ENCODE peak calls at places on chromosomes 4 and X, in eight cellular contexts. One of them, this sample, is unnamed.

GRCh38 chrX:12814434-12814833 is 23.2 kb downstream of the PRPS2 start:
- DNase-seq in fibroblast of lung: peak; percentile 64
- DNase-seq in fibroblast of mammary gland: peak; percentile 59
- DNase-seq in AG04450: peak; percentile 10
- DNase-seq in right cardiac atrium: no peak
- DNase-seq in PC-3: peak; percentile 79
- DNase-seq in SJSA1: peak; percentile 38
- DNase-seq in AG09309: peak; percentile 18
- DNase-seq in this sample: no peak

GRCh38 chr4:106583567-106583966 is 215.0 kb upstream of the GIMD1 start:
- DNase-seq in right cardiac atrium: no peak
- DNase-seq in AG09309: peak; percentile 99
- DNase-seq in fibroblast of lung: peak; percentile 88
- DNase-seq in SJSA1: peak; percentile 83
- DNase-seq in AG04450: peak; percentile 63
- DNase-seq in fibroblast of mammary gland: peak; percentile 92
- DNase-seq in PC-3: peak; percentile 81
- DNase-seq in this sample: peak; percentile 69

GRCh38 chr4:26613242-26613641 is 29.4 kb downstream of the TBC1D19 start:
- DNase-seq in PC-3: no peak
- DNase-seq in AG04450: no peak
- DNase-seq in SJSA1: no peak
- DNase-seq in fibroblast of mammary gland: no peak
- DNase-seq in AG09309: no peak
- DNase-seq in fibroblast of lung: peak; percentile 14
- DNase-seq in right cardiac atrium: no peak
- DNase-seq in this sample: no peak

GRCh38 chrX:15888062-15888461 is 33.4 kb upstream of the AP1S2 start:
- DNase-seq in fibroblast of mammary gland: no peak
- DNase-seq in right cardiac atrium: no peak
- DNase-seq in SJSA1: no peak
- DNase-seq in PC-3: no peak
- DNase-seq in AG09309: no peak
- DNase-seq in AG04450: no peak
- DNase-seq in fibroblast of lung: no peak
- DNase-seq in this sample: no peak

GRCh38 chr4:147863808-147864472 is 132.1 kb downstream of the ARHGAP10 start:
- DNase-seq in right cardiac atrium: peak; percentile 59
- DNase-seq in fibroblast of mammary gland: peak; percentile 71
- DNase-seq in PC-3: no peak
- DNase-seq in AG04450: no peak
- DNase-seq in SJSA1: no peak
- DNase-seq in AG09309: no peak
- DNase-seq in fibroblast of lung: peak; percentile 34
- DNase-seq in this sample: no peak

GRCh38 chr4:22179124-22179874 is 230.7 kb upstream of the KCNIP4 start:
- DNase-seq in right cardiac atrium: no peak
- DNase-seq in PC-3: peak; percentile 87
- DNase-seq in SJSA1: peak; percentile 2
- DNase-seq in AG04450: peak; percentile 20
- DNase-seq in fibroblast of mammary gland: peak; percentile 97
- DNase-seq in AG09309: peak; percentile 73
- DNase-seq in fibroblast of lung: peak; percentile 90
- DNase-seq in this sample: peak; percentile 49

GRCh38 chr4:169152899-169153298 is 117.9 kb downstream of the SH3RF1 start:
- DNase-seq in right cardiac atrium: no peak
- DNase-seq in AG04450: no peak
- DNase-seq in fibroblast of mammary gland: no peak
- DNase-seq in PC-3: no peak
- DNase-seq in fibroblast of lung: no peak
- DNase-seq in SJSA1: no peak
- DNase-seq in AG09309: no peak
- DNase-seq in this sample: no peak

GRCh38 chr4:80186666-80187065 is 10.6 kb upstream of the PRDM8 start:
- DNase-seq in AG04450: no peak
- DNase-seq in SJSA1: no peak
- DNase-seq in AG09309: no peak
- DNase-seq in fibroblast of lung: no peak
- DNase-seq in fibroblast of mammary gland: no peak
- DNase-seq in PC-3: no peak
- DNase-seq in right cardiac atrium: no peak
- DNase-seq in this sample: no peak

GRCh38 chrX:38817004-38817703 is 15.9 kb downstream of the MID1IP1 start:
- DNase-seq in fibroblast of mammary gland: peak; percentile 48
- DNase-seq in PC-3: peak; percentile 53
- DNase-seq in AG09309: no peak
- DNase-seq in SJSA1: peak; percentile 55
- DNase-seq in right cardiac atrium: peak; percentile 76
- DNase-seq in fibroblast of lung: peak; percentile 57
- DNase-seq in AG04450: no peak
- DNase-seq in this sample: no peak

GRCh38 chr4:72312032-72312650 is 256.9 kb downstream of the ADAMTS3 start:
- DNase-seq in AG09309: peak; percentile 91
- DNase-seq in AG04450: peak; percentile 61
- DNase-seq in fibroblast of mammary gland: peak; percentile 95
- DNase-seq in SJSA1: no peak
- DNase-seq in right cardiac atrium: peak; percentile 87
- DNase-seq in PC-3: peak; percentile 85
- DNase-seq in fibroblast of lung: peak; percentile 90
- DNase-seq in this sample: no peak

GRCh38 chrX:15744181-15744867 is 6.3 kb downstream of the CA5B start:
- DNase-seq in SJSA1: no peak
- DNase-seq in fibroblast of mammary gland: no peak
- DNase-seq in fibroblast of lung: no peak
- DNase-seq in AG04450: no peak
- DNase-seq in right cardiac atrium: no peak
- DNase-seq in AG09309: no peak
- DNase-seq in PC-3: no peak
- DNase-seq in this sample: no peak

GRCh38 chrX:2714551-2714950 is 23.5 kb downstream of the CD99 start:
- DNase-seq in SJSA1: no peak
- DNase-seq in AG09309: no peak
- DNase-seq in fibroblast of mammary gland: no peak
- DNase-seq in fibroblast of lung: no peak
- DNase-seq in AG04450: no peak
- DNase-seq in PC-3: no peak
- DNase-seq in right cardiac atrium: no peak
- DNase-seq in this sample: no peak

GRCh38 chr4:86359944-86360478 is at the start of gene MAPK10:
- DNase-seq in AG09309: no peak
- DNase-seq in right cardiac atrium: peak; percentile 68
- DNase-seq in SJSA1: peak; percentile 5
- DNase-seq in fibroblast of mammary gland: peak; percentile 85
- DNase-seq in PC-3: no peak
- DNase-seq in AG04450: peak; percentile 81
- DNase-seq in fibroblast of lung: peak; percentile 95
- DNase-seq in this sample: peak; percentile 80

DNA sequence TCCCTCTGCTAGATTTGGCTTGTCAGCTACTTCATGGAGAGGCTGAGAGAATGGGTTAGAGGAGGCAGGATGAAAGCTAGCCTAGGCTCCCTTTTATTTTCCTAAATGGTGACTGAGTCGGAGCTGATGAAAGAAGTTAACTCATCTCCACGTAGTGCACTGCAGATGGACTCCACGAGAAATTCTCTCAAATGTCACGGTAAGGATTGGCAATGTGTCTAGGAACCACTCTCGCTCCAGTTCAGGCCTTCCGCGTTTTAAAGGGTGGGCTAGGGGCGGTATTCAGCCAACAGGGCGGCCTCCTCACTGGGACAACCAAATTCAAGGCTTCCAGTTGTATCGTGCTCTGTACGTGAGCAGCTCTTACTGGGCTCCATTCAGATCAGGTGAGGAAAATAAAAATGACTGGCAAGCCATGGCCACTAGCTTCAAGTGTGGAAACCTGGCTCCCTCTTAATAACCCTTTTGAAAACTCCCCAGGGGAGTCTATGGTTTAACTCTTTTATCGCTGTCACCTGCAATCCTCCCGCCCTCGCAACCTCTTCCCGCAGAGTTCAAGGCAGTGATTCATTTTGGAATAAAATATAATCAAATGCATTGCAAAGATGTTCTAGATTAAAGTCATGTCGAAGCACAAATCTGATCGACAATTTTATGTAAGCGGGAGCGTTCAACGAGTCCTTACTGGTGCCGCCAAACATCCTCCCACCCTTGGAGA is 1.3 kb downstream of the SPOCK3 start:
- DNase-seq in fibroblast of lung: no peak
- DNase-seq in fibroblast of mammary gland: no peak
- DNase-seq in AG09309: no peak
- DNase-seq in PC-3: no peak
- DNase-seq in right cardiac atrium: no peak
- DNase-seq in SJSA1: no peak
- DNase-seq in AG04450: no peak
- DNase-seq in this sample: no peak
- H3K4me3 ChIP-seq in fibroblast of lung: no peak overlapping the region
- H3K4me3 ChIP-seq in fibroblast of mammary gland: no peak overlapping the region
- H3K4me3 ChIP-seq in AG09309: no peak overlapping the region
- H3K4me3 ChIP-seq in PC-3: peak overlapping the region; percentile 89
- H3K4me3 ChIP-seq in right cardiac atrium: no peak overlapping the region
- H3K4me3 ChIP-seq in SJSA1: no peak overlapping the region
- H3K4me3 ChIP-seq in AG04450: no peak overlapping the region
- H3K4me3 ChIP-seq in this sample: no peak overlapping the region

GRCh38 chr4:3039706-3040366 is 34.5 kb downstream of the HTT-AS start:
- DNase-seq in AG04450: no peak
- DNase-seq in SJSA1: no peak
- DNase-seq in fibroblast of lung: no peak
- DNase-seq in right cardiac atrium: no peak
- DNase-seq in PC-3: no peak
- DNase-seq in AG09309: no peak
- DNase-seq in fibroblast of mammary gland: no peak
- DNase-seq in this sample: no peak
- H3K4me3 ChIP-seq in AG04450: no peak overlapping the region
- H3K4me3 ChIP-seq in SJSA1: no peak overlapping the region
- H3K4me3 ChIP-seq in fibroblast of lung: no peak overlapping the region
- H3K4me3 ChIP-seq in right cardiac atrium: no peak overlapping the region
- H3K4me3 ChIP-seq in PC-3: no peak overlapping the region
- H3K4me3 ChIP-seq in AG09309: no peak overlapping the region
- H3K4me3 ChIP-seq in fibroblast of mammary gland: no peak overlapping the region
- H3K4me3 ChIP-seq in this sample: no peak overlapping the region

GRCh38 chr4:165872443-165873297 is at the start of gene TLL1:
- DNase-seq in fibroblast of mammary gland: peak; percentile 31
- DNase-seq in right cardiac atrium: peak; percentile 68
- DNase-seq in AG09309: no peak
- DNase-seq in SJSA1: peak; percentile 8
- DNase-seq in AG04450: no peak
- DNase-seq in PC-3: peak; percentile 44
- DNase-seq in fibroblast of lung: peak; percentile 6
- DNase-seq in this sample: peak; percentile 19
- H3K4me3 ChIP-seq in fibroblast of mammary gland: peak within 1 kb of the TSS; percentile 48
- H3K4me3 ChIP-seq in right cardiac atrium: peak within 1 kb of the TSS; percentile 42
- H3K4me3 ChIP-seq in AG09309: peak within 1 kb of the TSS; percentile 47
- H3K4me3 ChIP-seq in SJSA1: peak within 1 kb of the TSS; percentile 16
- H3K4me3 ChIP-seq in AG04450: peak within 1 kb of the TSS; percentile 25
- H3K4me3 ChIP-seq in PC-3: peak within 1 kb of the TSS; percentile 89
- H3K4me3 ChIP-seq in fibroblast of lung: peak within 1 kb of the TSS; percentile 54
- H3K4me3 ChIP-seq in this sample: peak within 1 kb of the TSS; percentile 75

GRCh38 chr4:55635760-55636621 is at the start of gene NMU:
- DNase-seq in right cardiac atrium: peak; percentile 58
- DNase-seq in SJSA1: no peak
- DNase-seq in fibroblast of lung: no peak
- DNase-seq in PC-3: peak; percentile 79
- DNase-seq in fibroblast of mammary gland: peak; percentile 14
- DNase-seq in AG04450: no peak
- DNase-seq in AG09309: no peak
- DNase-seq in this sample: no peak
- H3K4me3 ChIP-seq in right cardiac atrium: peak within 1 kb of the TSS; percentile 57
- H3K4me3 ChIP-seq in SJSA1: no peak within 1 kb of the TSS
- H3K4me3 ChIP-seq in fibroblast of lung: peak within 1 kb of the TSS; percentile 21
- H3K4me3 ChIP-seq in PC-3: peak within 1 kb of the TSS; percentile 69
- H3K4me3 ChIP-seq in fibroblast of mammary gland: peak within 1 kb of the TSS; percentile 4
- H3K4me3 ChIP-seq in AG04450: peak within 1 kb of the TSS; percentile 20
- H3K4me3 ChIP-seq in AG09309: no peak within 1 kb of the TSS
- H3K4me3 ChIP-seq in this sample: peak within 1 kb of the TSS; percentile 49

This sample was measured in kidney epithelial cell.